ENCODE peak calls at places on chromosomes 1 and 21, in six cellular contexts. One of them, this sample, is unnamed.

GRCh38 chr1:117826551-117827078 is 102.8 kb downstream of the GDAP2 start:
- DNase-seq in WTC11: no peak
- DNase-seq in nephron progenitor cell: no peak
- DNase-seq in fibroblast of villous mesenchyme: peak; percentile 71
- DNase-seq in GM23338: no peak
- DNase-seq in fibroblast of pulmonary artery: peak; percentile 80
- DNase-seq in this sample: peak; percentile 42

GRCh38 chr1:91014475-91014874 is 7.4 kb downstream of the ZNF644 start:
- DNase-seq in fibroblast of pulmonary artery: no peak
- DNase-seq in nephron progenitor cell: no peak
- DNase-seq in GM23338: no peak
- DNase-seq in fibroblast of villous mesenchyme: no peak
- DNase-seq in WTC11: no peak
- DNase-seq in this sample: no peak

GRCh38 chr1:235423214-235423652 is 56.0 kb downstream of the TBCE start:
- DNase-seq in fibroblast of pulmonary artery: no peak
- DNase-seq in nephron progenitor cell: no peak
- DNase-seq in fibroblast of villous mesenchyme: no peak
- DNase-seq in GM23338: peak; percentile 33
- DNase-seq in WTC11: no peak
- DNase-seq in this sample: no peak

GRCh38 chr1:32014199-32014936 is 700 bp downstream of the KHDRBS1 start:
- DNase-seq in nephron progenitor cell: peak; percentile 64
- DNase-seq in WTC11: peak; percentile 30
- DNase-seq in fibroblast of villous mesenchyme: peak; percentile 56
- DNase-seq in fibroblast of pulmonary artery: peak; percentile 55
- DNase-seq in GM23338: peak; percentile 52
- DNase-seq in this sample: no peak

GRCh38 chr1:33370286-33370685 is 49.4 kb upstream of the A3GALT2 start:
- DNase-seq in fibroblast of villous mesenchyme: peak; percentile 48
- DNase-seq in nephron progenitor cell: no peak
- DNase-seq in fibroblast of pulmonary artery: peak; percentile 49
- DNase-seq in GM23338: no peak
- DNase-seq in WTC11: no peak
- DNase-seq in this sample: no peak

GRCh38 chr1:164804366-164804765 is 245.4 kb downstream of the PBX1 start:
- DNase-seq in WTC11: no peak
- DNase-seq in GM23338: no peak
- DNase-seq in nephron progenitor cell: no peak
- DNase-seq in fibroblast of villous mesenchyme: no peak
- DNase-seq in fibroblast of pulmonary artery: peak; percentile 18
- DNase-seq in this sample: no peak

GRCh38 chr1:203158423-203158822 is 17.2 kb downstream of the MYBPH start:
- DNase-seq in fibroblast of villous mesenchyme: no peak
- DNase-seq in GM23338: no peak
- DNase-seq in fibroblast of pulmonary artery: no peak
- DNase-seq in nephron progenitor cell: no peak
- DNase-seq in WTC11: no peak
- DNase-seq in this sample: no peak

GRCh38 chr1:178962853-178963810 is 62.6 kb upstream of the FAM20B start:
- DNase-seq in nephron progenitor cell: no peak
- DNase-seq in fibroblast of villous mesenchyme: no peak
- DNase-seq in WTC11: no peak
- DNase-seq in fibroblast of pulmonary artery: no peak
- DNase-seq in GM23338: no peak
- DNase-seq in this sample: no peak

GRCh38 chr1:43981135-43981491 is 2.1 kb downstream of the B4GALT2 start:
- DNase-seq in fibroblast of pulmonary artery: no peak
- DNase-seq in GM23338: no peak
- DNase-seq in nephron progenitor cell: no peak
- DNase-seq in WTC11: no peak
- DNase-seq in fibroblast of villous mesenchyme: no peak
- DNase-seq in this sample: no peak

GRCh38 chr1:10556430-10557005 is 81.8 kb downstream of the PEX14 start:
- DNase-seq in fibroblast of villous mesenchyme: no peak
- DNase-seq in WTC11: peak; percentile 29
- DNase-seq in fibroblast of pulmonary artery: peak; percentile 31
- DNase-seq in nephron progenitor cell: no peak
- DNase-seq in GM23338: peak; percentile 55
- DNase-seq in this sample: no peak

GRCh38 chr1:239744851-239745250 is 346.8 kb upstream of the FMN2 start:
- DNase-seq in fibroblast of villous mesenchyme: no peak
- DNase-seq in nephron progenitor cell: no peak
- DNase-seq in fibroblast of pulmonary artery: no peak
- DNase-seq in WTC11: no peak
- DNase-seq in GM23338: no peak
- DNase-seq in this sample: no peak

GRCh38 chr1:12341667-12342066 is 111.8 kb downstream of the VPS13D start:
- DNase-seq in fibroblast of villous mesenchyme: no peak
- DNase-seq in GM23338: no peak
- DNase-seq in nephron progenitor cell: no peak
- DNase-seq in WTC11: no peak
- DNase-seq in fibroblast of pulmonary artery: no peak
- DNase-seq in this sample: no peak

GRCh38 chr1:177975588-177976495 is 6.0 kb upstream of the SEC16B start:
- DNase-seq in GM23338: no peak
- DNase-seq in fibroblast of villous mesenchyme: no peak
- DNase-seq in WTC11: no peak
- DNase-seq in fibroblast of pulmonary artery: peak; percentile 8
- DNase-seq in nephron progenitor cell: no peak
- DNase-seq in this sample: peak; percentile 83

GRCh38 chr1:180150982-180151381 is 3.7 kb upstream of the QSOX1 start:
- DNase-seq in nephron progenitor cell: no peak
- DNase-seq in GM23338: no peak
- DNase-seq in fibroblast of pulmonary artery: peak; percentile 87
- DNase-seq in WTC11: no peak
- DNase-seq in fibroblast of villous mesenchyme: peak; percentile 70
- DNase-seq in this sample: no peak
- TF ChIP-seq CTCF in nephron progenitor cell: no peak
- TF ChIP-seq CTCF in GM23338: no peak
- TF ChIP-seq CTCF in fibroblast of pulmonary artery: no peak
- TF ChIP-seq CTCF in WTC11: no peak
- TF ChIP-seq CTCF in fibroblast of villous mesenchyme: no peak
- TF ChIP-seq CTCF in this sample: no peak

DNA sequence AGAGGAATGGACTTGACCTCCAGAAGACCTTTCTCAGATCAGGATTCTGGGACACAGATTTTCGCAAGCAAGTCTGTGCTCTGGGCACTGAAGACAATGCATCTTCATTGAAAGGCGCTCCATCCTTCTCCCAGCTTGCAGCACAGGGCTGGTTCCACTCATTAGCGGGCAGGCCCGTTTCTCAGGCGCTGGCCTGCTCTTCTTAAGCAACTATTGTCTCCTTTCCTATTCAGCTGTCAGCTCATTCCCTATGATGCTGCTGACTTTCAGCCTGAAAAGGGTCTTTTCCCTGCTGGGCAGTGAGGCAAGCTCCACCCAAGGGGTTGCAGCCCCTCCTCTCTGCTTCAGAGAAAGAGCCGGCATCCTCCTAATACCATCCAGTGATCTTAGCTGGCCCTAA is 92.0 kb upstream of the PLXNA2 start:
- DNase-seq in fibroblast of pulmonary artery: no peak
- DNase-seq in fibroblast of villous mesenchyme: no peak
- DNase-seq in WTC11: no peak
- DNase-seq in GM23338: no peak
- DNase-seq in nephron progenitor cell: no peak
- DNase-seq in this sample: no peak
- TF ChIP-seq CTCF in fibroblast of pulmonary artery: no peak
- TF ChIP-seq CTCF in fibroblast of villous mesenchyme: no peak
- TF ChIP-seq CTCF in WTC11: no peak
- TF ChIP-seq CTCF in GM23338: no peak
- TF ChIP-seq CTCF in nephron progenitor cell: no peak
- TF ChIP-seq CTCF in this sample: no peak

GRCh38 chr1:39204441-39205081 is at the start of gene MACF1:
- DNase-seq in WTC11: no peak
- DNase-seq in fibroblast of villous mesenchyme: peak; percentile 98
- DNase-seq in GM23338: peak; percentile 56
- DNase-seq in nephron progenitor cell: peak; percentile 29
- DNase-seq in fibroblast of pulmonary artery: peak; percentile 99
- DNase-seq in this sample: peak; percentile 77
- TF ChIP-seq CTCF in WTC11: no peak
- TF ChIP-seq CTCF in fibroblast of villous mesenchyme: peak; percentile 62
- TF ChIP-seq CTCF in GM23338: no peak
- TF ChIP-seq CTCF in nephron progenitor cell: peak; percentile 16
- TF ChIP-seq CTCF in fibroblast of pulmonary artery: peak; percentile 72
- TF ChIP-seq CTCF in this sample: peak; percentile 25

DNA sequence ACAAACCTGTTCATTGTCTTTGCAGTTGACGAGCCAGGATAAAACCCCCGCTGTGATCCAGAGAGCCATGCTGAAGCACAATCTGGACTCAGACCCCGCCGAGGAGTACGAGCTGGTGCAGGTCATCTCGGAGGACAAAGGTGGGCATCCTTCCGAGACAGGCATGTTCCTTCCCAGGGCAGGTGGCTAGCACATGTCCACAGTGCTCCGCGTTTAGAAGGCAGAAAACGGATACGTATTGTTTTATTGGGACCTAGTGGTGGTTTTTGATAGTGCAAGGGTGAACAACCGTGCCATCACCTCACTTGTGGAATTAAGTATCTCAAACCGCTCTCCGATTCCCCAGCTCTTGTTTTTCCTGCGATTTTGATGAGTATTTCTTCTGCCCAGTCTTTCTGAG is 115.3 kb downstream of the COLGALT2 start:
- DNase-seq in fibroblast of villous mesenchyme: no peak
- DNase-seq in WTC11: no peak
- DNase-seq in fibroblast of pulmonary artery: no peak
- DNase-seq in GM23338: peak; percentile 58
- DNase-seq in nephron progenitor cell: no peak
- DNase-seq in this sample: no peak
- TF ChIP-seq CTCF in fibroblast of villous mesenchyme: peak; percentile 14
- TF ChIP-seq CTCF in WTC11: no peak
- TF ChIP-seq CTCF in fibroblast of pulmonary artery: no peak
- TF ChIP-seq CTCF in GM23338: peak; percentile 52
- TF ChIP-seq CTCF in nephron progenitor cell: no peak
- TF ChIP-seq CTCF in this sample: peak; percentile 13

GRCh38 chr1:193190096-193190744 is 3.8 kb upstream of the B3GALT2 start:
- DNase-seq in nephron progenitor cell: no peak
- DNase-seq in WTC11: no peak
- DNase-seq in fibroblast of pulmonary artery: peak; percentile 56
- DNase-seq in GM23338: no peak
- DNase-seq in fibroblast of villous mesenchyme: peak; percentile 62
- DNase-seq in this sample: no peak
- TF ChIP-seq CTCF in nephron progenitor cell: no peak
- TF ChIP-seq CTCF in WTC11: no peak
- TF ChIP-seq CTCF in fibroblast of pulmonary artery: peak; percentile 46
- TF ChIP-seq CTCF in GM23338: no peak
- TF ChIP-seq CTCF in fibroblast of villous mesenchyme: peak; percentile 44
- TF ChIP-seq CTCF in this sample: peak; percentile 26

DNA sequence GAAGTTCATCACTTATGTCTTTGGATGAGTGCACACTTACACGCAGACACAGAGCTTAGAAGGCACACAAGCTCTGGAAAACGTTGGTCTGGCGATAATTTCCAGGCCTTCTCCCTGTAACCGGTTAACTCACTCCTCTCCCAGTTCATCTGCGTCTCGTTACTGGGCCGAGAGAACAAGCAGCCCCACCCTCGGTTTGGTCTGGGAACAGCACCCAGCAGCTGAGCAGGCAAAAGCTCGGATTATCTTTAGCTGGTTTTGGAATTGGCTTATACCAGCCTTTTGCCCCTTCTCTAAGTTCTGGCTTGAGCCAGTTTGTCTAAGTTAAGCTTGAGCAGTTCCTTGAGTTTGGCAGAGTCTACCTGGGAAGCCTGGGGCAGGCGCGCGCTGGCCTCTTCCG is 27.3 kb upstream of the COL6A1 start:
- DNase-seq in nephron progenitor cell: no peak
- DNase-seq in fibroblast of pulmonary artery: peak; percentile 53
- DNase-seq in WTC11: no peak
- DNase-seq in GM23338: peak; percentile 40
- DNase-seq in fibroblast of villous mesenchyme: peak; percentile 69
- DNase-seq in this sample: no peak
- TF ChIP-seq CTCF in nephron progenitor cell: no peak
- TF ChIP-seq CTCF in fibroblast of pulmonary artery: peak; percentile 42
- TF ChIP-seq CTCF in WTC11: no peak
- TF ChIP-seq CTCF in GM23338: no peak
- TF ChIP-seq CTCF in fibroblast of villous mesenchyme: peak; percentile 64
- TF ChIP-seq CTCF in this sample: no peak

DNA sequence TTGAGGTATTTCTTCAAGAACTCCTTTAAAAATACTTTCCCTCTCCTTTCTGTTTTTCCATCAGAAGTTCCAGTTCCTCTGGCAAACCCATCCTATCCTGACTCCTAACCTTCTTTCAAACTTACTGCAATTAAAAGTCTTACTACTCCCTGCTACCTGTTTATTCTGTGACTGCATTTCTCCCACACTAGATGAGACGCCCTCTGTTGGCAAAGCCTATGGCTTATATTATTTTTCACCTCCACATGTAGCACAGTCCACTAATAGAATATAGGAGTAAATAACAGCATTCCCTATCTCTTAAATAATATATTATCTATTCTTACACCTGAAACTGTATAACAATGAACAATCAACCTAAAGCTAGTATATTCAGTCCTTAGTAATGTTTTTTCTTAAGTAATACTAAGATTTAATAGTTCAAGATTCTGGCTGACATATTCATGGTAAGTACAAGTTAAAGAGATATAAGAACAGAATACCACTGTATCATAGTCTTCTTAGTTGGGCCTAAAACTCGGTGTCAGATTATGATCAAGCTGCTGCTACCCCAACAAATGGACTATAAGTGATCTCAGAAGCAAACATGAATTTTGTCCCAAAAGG is 54.8 kb downstream of the RAB3GAP2 start:
- DNase-seq in nephron progenitor cell: no peak
- DNase-seq in WTC11: no peak
- DNase-seq in GM23338: peak; percentile 66
- DNase-seq in fibroblast of villous mesenchyme: no peak
- DNase-seq in fibroblast of pulmonary artery: no peak
- DNase-seq in this sample: no peak
- TF ChIP-seq CTCF in nephron progenitor cell: no peak
- TF ChIP-seq CTCF in WTC11: peak; percentile 33
- TF ChIP-seq CTCF in GM23338: peak; percentile 83
- TF ChIP-seq CTCF in fibroblast of villous mesenchyme: peak; percentile 33
- TF ChIP-seq CTCF in fibroblast of pulmonary artery: peak; percentile 47
- TF ChIP-seq CTCF in this sample: peak; percentile 32

GRCh38 chr1:22818061-22818770 is 107.6 kb downstream of the EPHB2 start:
- DNase-seq in WTC11: no peak
- DNase-seq in fibroblast of villous mesenchyme: no peak
- DNase-seq in fibroblast of pulmonary artery: no peak
- DNase-seq in GM23338: no peak
- DNase-seq in nephron progenitor cell: no peak
- DNase-seq in this sample: no peak
- TF ChIP-seq CTCF in WTC11: no peak
- TF ChIP-seq CTCF in fibroblast of villous mesenchyme: no peak
- TF ChIP-seq CTCF in fibroblast of pulmonary artery: no peak
- TF ChIP-seq CTCF in GM23338: peak; percentile 20
- TF ChIP-seq CTCF in nephron progenitor cell: no peak
- TF ChIP-seq CTCF in this sample: no peak

DNA sequence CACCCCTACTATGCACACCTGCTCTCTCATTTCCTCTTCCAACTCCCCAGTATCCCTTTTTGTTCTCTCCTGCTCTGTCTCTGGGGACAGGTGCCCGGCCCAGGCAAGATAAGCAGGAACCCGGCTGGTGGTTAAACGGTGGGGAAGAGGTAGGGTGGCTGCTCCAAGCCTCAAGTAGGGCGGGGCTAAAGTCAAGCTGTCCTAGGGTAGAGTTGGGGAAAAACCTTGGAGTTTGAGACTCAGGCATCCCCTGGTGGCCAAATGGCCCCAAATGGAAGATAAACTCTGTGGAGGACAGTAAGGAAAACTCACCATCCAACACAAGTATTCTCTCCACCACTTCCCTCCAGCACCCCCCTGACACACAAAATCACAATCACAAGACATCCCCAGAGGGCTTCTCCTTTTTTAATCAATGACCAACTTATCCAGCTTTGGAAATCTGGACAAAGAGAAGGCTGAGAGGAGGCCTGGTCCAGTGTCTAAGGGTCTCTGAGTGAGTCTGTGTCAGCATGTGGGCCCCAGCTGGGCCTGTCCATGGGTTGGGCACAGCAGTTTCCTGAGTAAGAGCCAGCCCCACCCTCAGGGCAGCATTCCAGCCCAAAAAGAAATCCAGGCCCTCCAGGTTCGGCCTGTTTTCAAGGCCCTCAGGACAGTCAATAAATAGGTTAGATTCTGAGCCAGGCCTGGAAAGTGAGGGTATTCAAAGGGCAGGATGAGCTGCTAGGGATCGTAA is 9.8 kb downstream of the POMGNT1 start:
- DNase-seq in GM23338: peak; percentile 49
- DNase-seq in fibroblast of villous mesenchyme: no peak
- DNase-seq in WTC11: no peak
- DNase-seq in fibroblast of pulmonary artery: no peak
- DNase-seq in nephron progenitor cell: no peak
- DNase-seq in this sample: no peak
- TF ChIP-seq CTCF in GM23338: peak; percentile 32
- TF ChIP-seq CTCF in fibroblast of villous mesenchyme: peak; percentile 2
- TF ChIP-seq CTCF in WTC11: no peak
- TF ChIP-seq CTCF in fibroblast of pulmonary artery: no peak
- TF ChIP-seq CTCF in nephron progenitor cell: no peak
- TF ChIP-seq CTCF in this sample: no peak

This sample was measured in kidney epithelial cell.